ENCODE peak calls at places on chromosomes 4 and X, in nine cellular contexts. One of them, this sample, is unnamed.

GRCh38 chr4:87497141-87497540 is 32.0 kb downstream of the SPARCL1 start:
- DNase-seq in anterior cingulate cortex: no peak
- DNase-seq in stimulated activated CD4-positive, alpha-beta T cell treated with anti-CD3 and anti-CD28 coated beads, Interleukin-1b, Interleukin-23, amount 100 ng/mL, for 24 hours: no peak
- DNase-seq in lung: no peak
- DNase-seq in HEK293T: peak; percentile 30
- DNase-seq in NCI-H1092: no peak
- DNase-seq in left ventricle myocardium superior: no peak
- DNase-seq in omental fat pad: no peak
- DNase-seq in tibial nerve: no peak
- DNase-seq in this sample: no peak

GRCh38 chr4:5162909-5163508 is 111.7 kb downstream of the STK32B start:
- DNase-seq in anterior cingulate cortex: no peak
- DNase-seq in stimulated activated CD4-positive, alpha-beta T cell treated with anti-CD3 and anti-CD28 coated beads, Interleukin-1b, Interleukin-23, amount 100 ng/mL, for 24 hours: no peak
- DNase-seq in lung: no peak
- DNase-seq in HEK293T: peak; percentile 4
- DNase-seq in NCI-H1092: no peak
- DNase-seq in left ventricle myocardium superior: no peak
- DNase-seq in omental fat pad: no peak
- DNase-seq in tibial nerve: no peak
- DNase-seq in this sample: no peak

GRCh38 chr4:22491939-22492338 is 23.9 kb downstream of the ADGRA3 start:
- DNase-seq in anterior cingulate cortex: no peak
- DNase-seq in stimulated activated CD4-positive, alpha-beta T cell treated with anti-CD3 and anti-CD28 coated beads, Interleukin-1b, Interleukin-23, amount 100 ng/mL, for 24 hours: no peak
- DNase-seq in lung: no peak
- DNase-seq in HEK293T: no peak
- DNase-seq in NCI-H1092: no peak
- DNase-seq in left ventricle myocardium superior: no peak
- DNase-seq in omental fat pad: no peak
- DNase-seq in tibial nerve: no peak
- DNase-seq in this sample: no peak

GRCh38 chrX:312621-313331 is 5.8 kb downstream of the GTPBP6 start:
- DNase-seq in anterior cingulate cortex: no peak
- DNase-seq in stimulated activated CD4-positive, alpha-beta T cell treated with anti-CD3 and anti-CD28 coated beads, Interleukin-1b, Interleukin-23, amount 100 ng/mL, for 24 hours: no peak
- DNase-seq in lung: no peak
- DNase-seq in HEK293T: no peak
- DNase-seq in NCI-H1092: no peak
- DNase-seq in left ventricle myocardium superior: peak; percentile 24
- DNase-seq in omental fat pad: no peak
- DNase-seq in tibial nerve: no peak
- DNase-seq in this sample: no peak

GRCh38 chrX:48945517-48946348 is 11.7 kb downstream of the OTUD5 start:
- DNase-seq in anterior cingulate cortex: no peak
- DNase-seq in stimulated activated CD4-positive, alpha-beta T cell treated with anti-CD3 and anti-CD28 coated beads, Interleukin-1b, Interleukin-23, amount 100 ng/mL, for 24 hours: no peak
- DNase-seq in lung: peak; percentile 52
- DNase-seq in HEK293T: peak; percentile 77
- DNase-seq in NCI-H1092: peak; percentile 0
- DNase-seq in left ventricle myocardium superior: peak; percentile 50
- DNase-seq in omental fat pad: no peak
- DNase-seq in tibial nerve: no peak
- DNase-seq in this sample: no peak

GRCh38 chrX:41759817-41760216 is 35.8 kb downstream of the GPR82 start:
- DNase-seq in anterior cingulate cortex: no peak
- DNase-seq in stimulated activated CD4-positive, alpha-beta T cell treated with anti-CD3 and anti-CD28 coated beads, Interleukin-1b, Interleukin-23, amount 100 ng/mL, for 24 hours: no peak
- DNase-seq in lung: no peak
- DNase-seq in HEK293T: peak; percentile 31
- DNase-seq in NCI-H1092: no peak
- DNase-seq in left ventricle myocardium superior: no peak
- DNase-seq in omental fat pad: no peak
- DNase-seq in tibial nerve: no peak
- DNase-seq in this sample: no peak

GRCh38 chr4:186137193-186137792 is 32.8 kb downstream of the FAM149A start:
- DNase-seq in anterior cingulate cortex: no peak
- DNase-seq in stimulated activated CD4-positive, alpha-beta T cell treated with anti-CD3 and anti-CD28 coated beads, Interleukin-1b, Interleukin-23, amount 100 ng/mL, for 24 hours: no peak
- DNase-seq in lung: no peak
- DNase-seq in HEK293T: peak; percentile 14
- DNase-seq in NCI-H1092: peak; percentile 5
- DNase-seq in left ventricle myocardium superior: no peak
- DNase-seq in omental fat pad: no peak
- DNase-seq in tibial nerve: no peak
- DNase-seq in this sample: no peak

GRCh38 chr4:3628868-3629175 is 96.6 kb upstream of the LRPAP1 start:
- DNase-seq in anterior cingulate cortex: no peak
- DNase-seq in stimulated activated CD4-positive, alpha-beta T cell treated with anti-CD3 and anti-CD28 coated beads, Interleukin-1b, Interleukin-23, amount 100 ng/mL, for 24 hours: no peak
- DNase-seq in lung: no peak
- DNase-seq in HEK293T: no peak
- DNase-seq in NCI-H1092: no peak
- DNase-seq in left ventricle myocardium superior: no peak
- DNase-seq in omental fat pad: no peak
- DNase-seq in tibial nerve: no peak
- DNase-seq in this sample: no peak

GRCh38 chr4:138659640-138660325 is 355.8 kb upstream of the NOCT start:
- DNase-seq in anterior cingulate cortex: no peak
- DNase-seq in stimulated activated CD4-positive, alpha-beta T cell treated with anti-CD3 and anti-CD28 coated beads, Interleukin-1b, Interleukin-23, amount 100 ng/mL, for 24 hours: no peak
- DNase-seq in lung: no peak
- DNase-seq in HEK293T: no peak
- DNase-seq in NCI-H1092: no peak
- DNase-seq in left ventricle myocardium superior: no peak
- DNase-seq in omental fat pad: no peak
- DNase-seq in tibial nerve: no peak
- DNase-seq in this sample: no peak